ENCODE peak calls at places on chromosome 21, in seven cellular contexts. One of them, this sample, is unnamed. For H3K36me3, the result is how much of the 10 kb centered on the place peaks cover.

GRCh38 chr21:37877171-37877570 is 39.1 kb downstream of the KCNJ6 start:
- DNase-seq in GM06990: no peak
- DNase-seq in breast epithelium: no peak
- DNase-seq in psoas muscle: no peak
- DNase-seq in OCI-LY7: no peak
- DNase-seq in upper lobe of right lung: no peak
- DNase-seq in neural progenitor cell: no peak
- DNase-seq in this sample: no peak

GRCh38 chr21:37758997-37759396 is 157.3 kb downstream of the KCNJ6 start:
- DNase-seq in OCI-LY7: peak
- DNase-seq in breast epithelium: no peak
- DNase-seq in GM06990: no peak
- DNase-seq in psoas muscle: no peak
- DNase-seq in upper lobe of right lung: peak
- DNase-seq in neural progenitor cell: peak
- DNase-seq in this sample: no peak

GRCh38 chr21:39681257-39681656 is 63.7 kb upstream of the IGSF5 start:
- DNase-seq in upper lobe of right lung: no peak
- DNase-seq in breast epithelium: no peak
- DNase-seq in GM06990: no peak
- DNase-seq in neural progenitor cell: no peak
- DNase-seq in OCI-LY7: no peak
- DNase-seq in psoas muscle: no peak
- DNase-seq in this sample: no peak

GRCh38 chr21:38081663-38082062 is 165.4 kb upstream of the KCNJ6 start:
- DNase-seq in neural progenitor cell: no peak
- DNase-seq in breast epithelium: no peak
- DNase-seq in OCI-LY7: no peak
- DNase-seq in GM06990: no peak
- DNase-seq in psoas muscle: no peak
- DNase-seq in upper lobe of right lung: no peak
- DNase-seq in this sample: no peak

GRCh38 chr21:26801524-26801923 is 43.7 kb downstream of the ADAMTS1 start:
- DNase-seq in OCI-LY7: no peak
- DNase-seq in upper lobe of right lung: no peak
- DNase-seq in neural progenitor cell: no peak
- DNase-seq in breast epithelium: no peak
- DNase-seq in GM06990: no peak
- DNase-seq in psoas muscle: no peak
- DNase-seq in this sample: peak

GRCh38 chr21:27975514-27975913 is 1008.6 kb upstream of the ADAMTS5 start:
- DNase-seq in upper lobe of right lung: no peak
- DNase-seq in GM06990: no peak
- DNase-seq in psoas muscle: no peak
- DNase-seq in breast epithelium: no peak
- DNase-seq in neural progenitor cell: no peak
- DNase-seq in OCI-LY7: no peak
- DNase-seq in this sample: no peak

GRCh38 chr21:25573409-25574206 is 33.7 kb downstream of the MRPL39 start:
- DNase-seq in OCI-LY7: peak
- DNase-seq in breast epithelium: no peak
- DNase-seq in psoas muscle: no peak
- DNase-seq in upper lobe of right lung: no peak
- DNase-seq in GM06990: no peak
- DNase-seq in neural progenitor cell: no peak
- DNase-seq in this sample: peak

GRCh38 chr21:39176312-39176711 is 6.9 kb downstream of the PSMG1 start:
- DNase-seq in GM06990: no peak
- DNase-seq in neural progenitor cell: no peak
- DNase-seq in OCI-LY7: no peak
- DNase-seq in psoas muscle: no peak
- DNase-seq in upper lobe of right lung: no peak
- DNase-seq in breast epithelium: no peak
- DNase-seq in this sample: no peak

GRCh38 chr21:25005388-25005787 is 601.9 kb downstream of the MRPL39 start:
- DNase-seq in psoas muscle: no peak
- DNase-seq in OCI-LY7: no peak
- DNase-seq in GM06990: no peak
- DNase-seq in neural progenitor cell: no peak
- DNase-seq in breast epithelium: no peak
- DNase-seq in upper lobe of right lung: no peak
- DNase-seq in this sample: no peak

GRCh38 chr21:46286668-46286982 is 483 bp downstream of the YBEY start:
- DNase-seq in upper lobe of right lung: no peak
- DNase-seq in GM06990: no peak
- DNase-seq in psoas muscle: no peak
- DNase-seq in neural progenitor cell: peak
- DNase-seq in breast epithelium: no peak
- DNase-seq in OCI-LY7: no peak
- DNase-seq in this sample: no peak

GRCh38 chr21:24375201-24375600 is 1232.1 kb downstream of the MRPL39 start:
- DNase-seq in GM06990: no peak
- DNase-seq in breast epithelium: no peak
- DNase-seq in upper lobe of right lung: peak
- DNase-seq in psoas muscle: no peak
- DNase-seq in neural progenitor cell: no peak
- DNase-seq in OCI-LY7: no peak
- DNase-seq in this sample: no peak

GRCh38 chr21:45179568-45180288 is 105.3 kb downstream of the ADARB1 start:
- DNase-seq in breast epithelium: no peak
- DNase-seq in neural progenitor cell: peak
- DNase-seq in OCI-LY7: no peak
- DNase-seq in GM06990: no peak
- DNase-seq in psoas muscle: no peak
- DNase-seq in upper lobe of right lung: no peak
- DNase-seq in this sample: no peak

GRCh38 chr21:45178971-45179370 is 104.6 kb downstream of the ADARB1 start:
- DNase-seq in psoas muscle: no peak
- DNase-seq in OCI-LY7: no peak
- DNase-seq in GM06990: no peak
- DNase-seq in neural progenitor cell: no peak
- DNase-seq in upper lobe of right lung: no peak
- DNase-seq in breast epithelium: no peak
- DNase-seq in this sample: no peak

GRCh38 chr21:45177039-45177438 is 102.7 kb downstream of the ADARB1 start:
- DNase-seq in upper lobe of right lung: no peak
- DNase-seq in neural progenitor cell: no peak
- DNase-seq in psoas muscle: no peak
- DNase-seq in breast epithelium: no peak
- DNase-seq in OCI-LY7: no peak
- DNase-seq in GM06990: no peak
- DNase-seq in this sample: no peak

GRCh38 chr21:45176141-45176540 is 101.8 kb downstream of the ADARB1 start:
- DNase-seq in psoas muscle: no peak
- DNase-seq in neural progenitor cell: no peak
- DNase-seq in breast epithelium: no peak
- DNase-seq in upper lobe of right lung: no peak
- DNase-seq in OCI-LY7: no peak
- DNase-seq in GM06990: no peak
- DNase-seq in this sample: no peak

GRCh38 chr21:45178072-45178608 is 103.8 kb downstream of the ADARB1 start:
- DNase-seq in breast epithelium: no peak
- DNase-seq in upper lobe of right lung: no peak
- DNase-seq in OCI-LY7: no peak
- DNase-seq in GM06990: no peak
- DNase-seq in neural progenitor cell: no peak
- DNase-seq in psoas muscle: no peak
- DNase-seq in this sample: no peak
- H3K36me3 ChIP-seq in breast epithelium: under half
- H3K36me3 ChIP-seq in upper lobe of right lung: half or more
- H3K36me3 ChIP-seq in OCI-LY7: under half
- H3K36me3 ChIP-seq in GM06990: under half
- H3K36me3 ChIP-seq in neural progenitor cell: under half
- H3K36me3 ChIP-seq in psoas muscle: under half
- H3K36me3 ChIP-seq in this sample: under half

GRCh38 chr21:43191971-43192370 is 23.2 kb downstream of the CRYAA start:
- DNase-seq in neural progenitor cell: no peak
- DNase-seq in psoas muscle: no peak
- DNase-seq in OCI-LY7: no peak
- DNase-seq in upper lobe of right lung: peak
- DNase-seq in breast epithelium: no peak
- DNase-seq in GM06990: no peak
- DNase-seq in this sample: no peak
- H3K4me3 ChIP-seq in neural progenitor cell: no peak
- H3K4me3 ChIP-seq in psoas muscle: no peak
- H3K4me3 ChIP-seq in OCI-LY7: no peak
- H3K4me3 ChIP-seq in upper lobe of right lung: no peak
- H3K4me3 ChIP-seq in breast epithelium: no peak
- H3K4me3 ChIP-seq in GM06990: no peak
- H3K4me3 ChIP-seq in this sample: no peak

DNA sequence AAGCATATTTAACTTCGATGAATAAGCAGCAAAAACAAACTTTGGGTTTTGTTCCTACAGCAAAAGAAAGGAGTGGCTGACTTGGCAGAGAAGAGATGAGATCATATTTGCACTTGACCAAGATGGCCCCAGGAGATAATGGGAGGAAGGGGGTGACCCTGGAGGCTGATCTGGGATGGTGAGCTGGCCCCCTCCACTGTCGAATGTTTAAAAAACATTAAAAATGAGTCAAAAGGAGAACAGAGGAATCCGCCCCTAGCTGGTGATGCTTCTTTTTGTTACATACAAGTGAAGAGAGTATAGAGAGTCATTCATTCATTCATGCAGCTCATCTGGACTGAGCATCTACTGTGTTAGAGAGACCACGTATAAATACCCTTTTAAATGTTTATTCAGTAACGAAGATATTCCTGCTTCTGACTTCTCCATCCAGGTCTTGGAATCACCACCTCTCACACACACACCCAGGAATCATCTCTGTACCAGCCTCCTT is 12.6 kb upstream of the C2CD2 start:
- DNase-seq in GM06990: no peak
- DNase-seq in psoas muscle: no peak
- DNase-seq in neural progenitor cell: no peak
- DNase-seq in breast epithelium: peak
- DNase-seq in upper lobe of right lung: no peak
- DNase-seq in OCI-LY7: no peak
- DNase-seq in this sample: no peak
- TF ChIP-seq CTCF in GM06990: no peak
- TF ChIP-seq CTCF in psoas muscle: no peak
- TF ChIP-seq CTCF in neural progenitor cell: no peak
- TF ChIP-seq CTCF in breast epithelium: no peak
- TF ChIP-seq CTCF in upper lobe of right lung: no peak
- TF ChIP-seq CTCF in OCI-LY7: no peak
- TF ChIP-seq CTCF in this sample: no peak

GRCh38 chr21:41445465-41445862 is 19.4 kb downstream of the MX1 start:
- DNase-seq in upper lobe of right lung: no peak
- DNase-seq in neural progenitor cell: no peak
- DNase-seq in OCI-LY7: no peak
- DNase-seq in breast epithelium: no peak
- DNase-seq in GM06990: no peak
- DNase-seq in psoas muscle: no peak
- DNase-seq in this sample: no peak
- H3K36me3 ChIP-seq in upper lobe of right lung: half or more
- H3K36me3 ChIP-seq in neural progenitor cell: under half
- H3K36me3 ChIP-seq in OCI-LY7: under half
- H3K36me3 ChIP-seq in breast epithelium: under half
- H3K36me3 ChIP-seq in GM06990: half or more
- H3K36me3 ChIP-seq in psoas muscle: under half
- H3K36me3 ChIP-seq in this sample: under half

GRCh38 chr21:43313221-43313938 is 113.6 kb downstream of the SIK1 start:
- DNase-seq in neural progenitor cell: no peak
- DNase-seq in GM06990: no peak
- DNase-seq in psoas muscle: peak
- DNase-seq in breast epithelium: no peak
- DNase-seq in upper lobe of right lung: no peak
- DNase-seq in OCI-LY7: peak
- DNase-seq in this sample: no peak
- H3K4me3 ChIP-seq in neural progenitor cell: no peak
- H3K4me3 ChIP-seq in GM06990: no peak
- H3K4me3 ChIP-seq in psoas muscle: no peak
- H3K4me3 ChIP-seq in breast epithelium: no peak
- H3K4me3 ChIP-seq in upper lobe of right lung: no peak
- H3K4me3 ChIP-seq in OCI-LY7: no peak
- H3K4me3 ChIP-seq in this sample: no peak

DNA sequence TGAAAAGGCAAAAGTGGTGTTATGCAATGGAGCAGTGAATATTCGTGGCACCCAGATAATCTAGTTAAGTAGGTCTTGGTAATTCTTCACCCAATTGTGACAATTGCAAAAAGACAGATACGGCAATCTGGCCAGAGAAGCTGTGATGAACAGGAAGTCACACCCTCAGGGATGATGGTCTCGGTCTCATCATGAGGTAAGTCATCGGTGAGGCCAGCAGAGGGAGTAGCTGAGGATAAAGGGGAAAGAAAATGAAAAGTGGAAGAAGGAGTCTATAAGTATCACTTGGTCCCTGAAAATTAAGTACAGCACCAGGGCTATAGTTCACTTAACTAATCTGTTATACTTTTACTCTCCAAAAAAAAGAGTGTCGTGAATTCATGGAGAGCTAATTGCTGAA is 258.8 kb upstream of the NCAM2 start:
- DNase-seq in upper lobe of right lung: no peak
- DNase-seq in OCI-LY7: no peak
- DNase-seq in breast epithelium: no peak
- DNase-seq in psoas muscle: no peak
- DNase-seq in GM06990: no peak
- DNase-seq in neural progenitor cell: peak
- DNase-seq in this sample: no peak
- TF ChIP-seq CTCF in upper lobe of right lung: no peak
- TF ChIP-seq CTCF in OCI-LY7: no peak
- TF ChIP-seq CTCF in breast epithelium: no peak
- TF ChIP-seq CTCF in psoas muscle: no peak
- TF ChIP-seq CTCF in GM06990: no peak
- TF ChIP-seq CTCF in neural progenitor cell: peak
- TF ChIP-seq CTCF in this sample: no peak

This sample was measured in BJ.